ENCODE peak calls at places on chromosomes 5 and 9, in ten cellular contexts. A is IMR-90, P is right atrium auricular region, T is Panc1, D is ovary, K is body of pancreas, W is left lung, H is adrenal gland, L is lung, R is cardiac muscle cell. G is an unnamed sample.

GRCh38 chr9:19246891-19247290 is 16.4 kb downstream of the DENND4C start:
- DNase-seq in R (no peak), T (no peak), W (no peak), A (no peak), P (no peak), L (no peak), D (no peak), K (no peak), H (no peak), G (no peak)

GRCh38 chr5:129097498-129098296 is 3.1 kb downstream of the ISOC1 start:
- DNase-seq in A (no peak), D (no peak), P (no peak), W (no peak), T (no peak), K (no peak), H (peak; percentile 38), L (no peak), R (no peak), G (no peak)

GRCh38 chr5:109224276-109224675 is 185.5 kb downstream of the PJA2 start:
- DNase-seq in H (no peak), R (no peak), K (no peak), W (no peak), P (no peak), L (no peak), D (no peak), A (no peak), T (no peak), G (no peak)

GRCh38 chr5:60522299-60522915 is 177.6 kb downstream of the DEPDC1B start:
- DNase-seq in R (no peak), D (no peak), A (peak; percentile 76), T (no peak), P (no peak), K (no peak), H (no peak), L (no peak), W (no peak), G (no peak)

GRCh38 chr5:110038297-110038997 is 348.7 kb downstream of the MAN2A1 start:
- DNase-seq in K (no peak), P (no peak), T (no peak), D (no peak), L (no peak), R (no peak), A (no peak), H (no peak), W (no peak), G (no peak)

GRCh38 chr5:11247224-11247623 is 486.2 kb upstream of the DAP start:
- DNase-seq in H (no peak), P (no peak), W (no peak), L (no peak), T (no peak), D (no peak), R (no peak), A (no peak), K (no peak), G (no peak)

GRCh38 chr9:6277417-6277816 is 50.8 kb upstream of the TPD52L3 start:
- DNase-seq in H (no peak), D (no peak), P (no peak), A (no peak), R (no peak), L (no peak), W (no peak), K (no peak), T (no peak), G (no peak)

GRCh38 chr9:101035098-101035497 is 6.6 kb downstream of the PLPPR1 start:
- DNase-seq in H (no peak), A (no peak), R (no peak), T (no peak), D (no peak), K (no peak), W (no peak), L (no peak), P (no peak), G (no peak)

GRCh38 chr5:134845852-134846640 is at the start of gene C5orf24:
- DNase-seq in A (peak; percentile 96), W (peak; percentile 95), D (peak; percentile 95), T (peak; percentile 88), P (peak; percentile 93), K (peak; percentile 97), H (peak; percentile 96), R (peak; percentile 94), L (peak; percentile 95), G (peak; percentile 79)

GRCh38 chr5:170418736-170419135 is 29.6 kb upstream of the KCNMB1 start:
- DNase-seq in W (no peak), D (no peak), R (no peak), H (no peak), L (no peak), T (no peak), P (no peak), A (no peak), K (no peak), G (no peak)

GRCh38 chr5:160436017-160436416 is 14.4 kb downstream of the PTTG1 start:
- DNase-seq in A (no peak), D (no peak), W (no peak), R (no peak), L (no peak), T (no peak), H (no peak), P (no peak), K (no peak), G (no peak)

GRCh38 chr5:137142371-137143243 is 356.5 kb downstream of the SPOCK1 start:
- DNase-seq in L (no peak), W (peak; percentile 42), H (peak; percentile 24), K (peak; percentile 23), T (peak; percentile 50), R (no peak), P (peak; percentile 79), A (peak; percentile 94), D (no peak), G (no peak)

GRCh38 chr5:111722016-111722591 is 34.9 kb downstream of the NREP start:
- DNase-seq in L (no peak), H (no peak), K (no peak), W (no peak), T (no peak), R (no peak), A (no peak), P (no peak), D (no peak), G (no peak)

GRCh38 chr5:111719773-111720172 is 37.2 kb downstream of the NREP start:
- DNase-seq in T (no peak), D (no peak), A (no peak), K (no peak), W (no peak), P (no peak), L (no peak), R (no peak), H (peak; percentile 41), G (no peak)

GRCh38 chr5:111720333-111720890 is 36.6 kb downstream of the NREP start:
- DNase-seq in T (no peak), K (no peak), W (no peak), D (no peak), R (no peak), L (no peak), P (no peak), H (no peak), A (no peak), G (no peak)
- H3K27ac ChIP-seq in T (no peak overlapping the region), K (no peak overlapping the region), W (no peak overlapping the region), D (no peak overlapping the region), R (no peak overlapping the region), L (no peak overlapping the region), P (no peak overlapping the region), H (no peak overlapping the region), A (no peak overlapping the region), G (no peak overlapping the region)

GRCh38 chr9:138023394-138024124 is 146.0 kb downstream of the CACNA1B start:
- DNase-seq in A (no peak), R (no peak), P (peak; percentile 32), D (no peak), K (no peak), H (no peak), W (no peak), L (peak; percentile 18), T (no peak), G (no peak)

GRCh38 chr9:138025417-138025816 is 147.8 kb downstream of the CACNA1B start:
- DNase-seq in D (no peak), W (no peak), H (no peak), P (no peak), A (no peak), L (peak; percentile 10), T (no peak), K (peak; percentile 5), R (no peak), G (no peak)

GRCh38 chr9:138024831-138025291 is 147.3 kb downstream of the CACNA1B start:
- DNase-seq in H (no peak), W (no peak), P (no peak), L (peak; percentile 27), K (no peak), A (no peak), D (no peak), R (no peak), T (no peak), G (no peak)

GRCh38 chr9:138024131-138024530 is 146.5 kb downstream of the CACNA1B start:
- DNase-seq in T (no peak), A (no peak), H (no peak), P (peak; percentile 40), R (no peak), L (peak; percentile 27), D (no peak), K (no peak), W (no peak), G (no peak)

GRCh38 chr9:138025908-138026307 is 148.3 kb downstream of the CACNA1B start:
- DNase-seq in T (no peak), H (no peak), W (no peak), P (peak; percentile 38), R (no peak), L (peak; percentile 14), A (no peak), K (peak; percentile 7), D (peak; percentile 2), G (no peak)
- H3K9me3 ChIP-seq in T (no peaks in the 10 kb centered on the region), H (no peaks in the 10 kb centered on the region), W (no peaks in the 10 kb centered on the region), P (no peaks in the 10 kb centered on the region), R (no peaks in the 10 kb centered on the region), L (no peaks in the 10 kb centered on the region), A (peaks cover 3% of the 10 kb centered on the region), K (no peaks in the 10 kb centered on the region), D (no peaks in the 10 kb centered on the region), G (no peaks in the 10 kb centered on the region)

GRCh38 chr9:109793921-109794320 is 13.9 kb downstream of the PALM2AKAP2 start:
- DNase-seq in W (no peak), T (no peak), D (no peak), R (no peak), H (no peak), A (no peak), L (no peak), K (no peak), P (no peak), G (no peak)
- H3K4me3 ChIP-seq in W (no peak overlapping the region), T (no peak overlapping the region), D (no peak overlapping the region), R (no peak overlapping the region), H (no peak overlapping the region), A (no peak overlapping the region), L (no peak overlapping the region), K (no peak overlapping the region), P (no peak overlapping the region), G (no peak overlapping the region)

DNA sequence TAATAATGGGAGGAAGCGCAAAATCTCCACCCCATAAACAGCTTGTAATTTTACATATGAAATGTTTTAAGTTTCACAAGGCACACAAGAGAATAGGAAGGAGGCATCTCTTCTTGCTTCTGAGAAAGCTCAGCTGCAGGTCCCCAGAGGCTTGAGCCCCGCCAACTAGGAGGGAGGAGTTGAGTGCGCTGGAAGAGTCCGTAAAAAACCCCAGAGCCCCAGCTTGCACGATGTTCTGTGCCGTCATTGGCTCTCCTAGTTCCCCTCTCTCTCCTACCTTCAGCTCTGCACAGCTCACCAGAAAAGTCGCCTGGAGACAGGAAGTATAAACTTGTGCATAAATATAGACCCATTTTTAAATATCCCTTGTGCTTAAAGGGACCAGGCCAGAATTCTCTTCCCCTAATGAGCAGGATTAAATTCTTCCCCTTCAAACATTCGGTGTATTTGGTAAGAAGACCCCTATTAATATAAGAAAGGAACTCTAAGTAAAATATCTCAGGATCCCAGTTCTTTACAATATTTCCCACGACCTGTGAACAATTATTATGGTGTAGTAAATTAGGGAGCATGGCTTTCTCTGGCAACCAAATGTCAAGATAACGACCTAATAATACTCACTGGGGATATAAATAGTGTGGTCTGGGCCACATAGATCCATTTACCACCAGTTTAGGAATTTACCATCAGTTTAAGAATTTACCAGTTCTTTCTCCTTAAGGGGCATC is 13.7 kb downstream of the GLRX start:
- DNase-seq in H (peak; percentile 63), P (peak; percentile 83), L (peak; percentile 53), D (peak; percentile 81), K (peak; percentile 40), T (no peak), R (peak; percentile 43), W (peak; percentile 77), A (peak; percentile 52), G (peak; percentile 77)
- H3K27ac ChIP-seq in H (peak overlapping the region; percentile 45), P (peak overlapping the region; percentile 80), L (peak overlapping the region; percentile 15), D (no peak overlapping the region), K (peak overlapping the region; percentile 23), T (no peak overlapping the region), R (peak overlapping the region; percentile 72), W (peak overlapping the region; percentile 37), A (peak overlapping the region; percentile 1), G (peak overlapping the region; percentile 68)